ENCODE peak calls at places on chromosomes 11 and 22, in ten cellular contexts. W is pancreas, Y is substantia nigra, J is NCI-H510A treated with DMSO at 0.1 percent for 48 hours, S is retina, K is cardiac muscle cell, D is gastrocnemius medialis, I is left kidney, Q is DMS153, Z is HEK293T. L is an unnamed sample.

GRCh38 chr22:41501209-41501608 is 32.3 kb downstream of the ACO2 start:
- DNase-seq in D (no peak), W (no peak), Q (no peak), J (no peak), K (no peak), S (no peak), Y (no peak), Z (no peak), I (no peak), L (no peak)

GRCh38 chr22:27370281-27370680 is 431.3 kb downstream of the MN1 start:
- DNase-seq in J (no peak), Q (no peak), I (no peak), S (no peak), W (no peak), Z (no peak), Y (no peak), K (no peak), D (no peak), L (no peak)

GRCh38 chr11:129373489-129373953 is 2.1 kb upstream of the BARX2 start:
- DNase-seq in K (no peak), J (no peak), S (no peak), W (no peak), Y (no peak), I (peak), Z (no peak), Q (no peak), D (no peak), L (no peak)

GRCh38 chr22:35914665-35915476 is 113.8 kb downstream of the RBFOX2 start:
- DNase-seq in I (peak), Y (peak), J (peak), D (peak), Z (peak), K (peak), S (peak), Q (peak), W (peak), L (peak)

GRCh38 chr22:44523981-44524759 is 26.1 kb upstream of the RTL6 start:
- DNase-seq in Y (no peak), I (peak), D (no peak), S (no peak), Z (no peak), Q (no peak), K (peak), J (no peak), W (no peak), L (no peak)

GRCh38 chr11:12411395-12411794 is 34.0 kb downstream of the PARVA start:
- DNase-seq in W (no peak), J (no peak), D (no peak), K (no peak), S (no peak), Y (no peak), I (no peak), Z (no peak), Q (no peak), L (no peak)

GRCh38 chr22:20606041-20606783 is 98.8 kb downstream of the MED15 start:
- DNase-seq in Y (no peak), S (peak), Q (peak), J (peak), Z (peak), I (peak), W (peak), D (no peak), K (peak), L (peak)

GRCh38 chr11:19679952-19680823 is 32.4 kb upstream of the NAV2 start:
- DNase-seq in J (no peak), Q (no peak), I (peak), D (peak), Y (peak), K (peak), S (no peak), Z (peak), W (peak), L (no peak)